ENCODE peak calls at places on chromosomes 6 and 20, in four cellular contexts. One of them, this sample, is unnamed.

GRCh38 chr6:41723178-41723935 is 12.1 kb downstream of the TFEB start:
- DNase-seq in GM12878: no peak
- DNase-seq in HEK293T: no peak
- DNase-seq in K562: peak; percentile 48
- DNase-seq in this sample: peak; percentile 77

GRCh38 chr6:139161169-139161568 is 26.3 kb downstream of the HECA start:
- DNase-seq in GM12878: no peak
- DNase-seq in HEK293T: no peak
- DNase-seq in K562: no peak
- DNase-seq in this sample: peak; percentile 5

GRCh38 chr20:24987244-24987643 is 5.3 kb downstream of the APMAP start:
- DNase-seq in GM12878: no peak
- DNase-seq in HEK293T: no peak
- DNase-seq in K562: no peak
- DNase-seq in this sample: peak; percentile 83

GRCh38 chr6:43457643-43458042 is 2.3 kb upstream of the DLK2 start:
- DNase-seq in GM12878: no peak
- DNase-seq in HEK293T: no peak
- DNase-seq in K562: no peak
- DNase-seq in this sample: no peak

GRCh38 chr6:27669798-27670301 is 196.9 kb upstream of the ZNF184 start:
- DNase-seq in GM12878: no peak
- DNase-seq in HEK293T: no peak
- DNase-seq in K562: peak; percentile 40
- DNase-seq in this sample: no peak

GRCh38 chr6:4958624-4959023 is 45.2 kb downstream of the RPP40 start:
- DNase-seq in GM12878: no peak
- DNase-seq in HEK293T: no peak
- DNase-seq in K562: no peak
- DNase-seq in this sample: no peak

GRCh38 chr20:40962733-40963504 is 65.7 kb upstream of the TOP1 start:
- DNase-seq in GM12878: no peak
- DNase-seq in HEK293T: peak; percentile 81
- DNase-seq in K562: peak; percentile 86
- DNase-seq in this sample: peak; percentile 72

GRCh38 chr6:46437671-46438221 is 53.5 kb downstream of the RCAN2 start:
- DNase-seq in GM12878: no peak
- DNase-seq in HEK293T: no peak
- DNase-seq in K562: no peak
- DNase-seq in this sample: no peak

GRCh38 chr6:122869437-122870024 is 80.5 kb downstream of the SMPDL3A start:
- DNase-seq in GM12878: no peak
- DNase-seq in HEK293T: peak; percentile 73
- DNase-seq in K562: peak; percentile 25
- DNase-seq in this sample: peak; percentile 53

GRCh38 chr20:49381558-49382493 is 100.6 kb downstream of the KCNB1 start:
- DNase-seq in GM12878: no peak
- DNase-seq in HEK293T: no peak
- DNase-seq in K562: no peak
- DNase-seq in this sample: no peak

GRCh38 chr6:29916741-29917140 is 25.6 kb upstream of the HLA-A start:
- DNase-seq in GM12878: no peak
- DNase-seq in HEK293T: no peak
- DNase-seq in K562: no peak
- DNase-seq in this sample: no peak

GRCh38 chr6:142900467-142900961 is 44.5 kb downstream of the HIVEP2 start:
- DNase-seq in GM12878: no peak
- DNase-seq in HEK293T: no peak
- DNase-seq in K562: no peak
- DNase-seq in this sample: no peak

GRCh38 chr6:70706491-70707123 is 38.9 kb downstream of the SMAP1 start:
- DNase-seq in GM12878: no peak
- DNase-seq in HEK293T: no peak
- DNase-seq in K562: peak; percentile 10
- DNase-seq in this sample: peak; percentile 20

GRCh38 chr6:131084982-131085381 is 21.9 kb upstream of the EPB41L2 start:
- DNase-seq in GM12878: no peak
- DNase-seq in HEK293T: no peak
- DNase-seq in K562: no peak
- DNase-seq in this sample: peak; percentile 49

GRCh38 chr6:42401605-42401935 is 50.2 kb downstream of the TRERF1 start:
- DNase-seq in GM12878: no peak
- DNase-seq in HEK293T: no peak
- DNase-seq in K562: no peak
- DNase-seq in this sample: no peak

GRCh38 chr6:158417760-158418098 is 105.5 kb downstream of the TULP4 start:
- DNase-seq in GM12878: no peak
- DNase-seq in HEK293T: no peak
- DNase-seq in K562: no peak
- DNase-seq in this sample: no peak

GRCh38 chr6:158418501-158418900 is 106.2 kb downstream of the TULP4 start:
- DNase-seq in GM12878: no peak
- DNase-seq in HEK293T: no peak
- DNase-seq in K562: no peak
- DNase-seq in this sample: no peak

GRCh38 chr6:158414900-158415299 is 102.6 kb downstream of the TULP4 start:
- DNase-seq in GM12878: no peak
- DNase-seq in HEK293T: no peak
- DNase-seq in K562: no peak
- DNase-seq in this sample: no peak

GRCh38 chr6:158415666-158416065 is 103.4 kb downstream of the TULP4 start:
- DNase-seq in GM12878: no peak
- DNase-seq in HEK293T: no peak
- DNase-seq in K562: no peak
- DNase-seq in this sample: no peak

GRCh38 chr6:158416841-158417759 is 104.8 kb downstream of the TULP4 start:
- DNase-seq in GM12878: no peak
- DNase-seq in HEK293T: no peak
- DNase-seq in K562: no peak
- DNase-seq in this sample: no peak
- TF ChIP-seq FOXK2 in GM12878: no peak
- TF ChIP-seq FOXK2 in HEK293T: no peak
- TF ChIP-seq FOXK2 in K562: no peak
- TF ChIP-seq FOXK2 in this sample: no peak

GRCh38 chr6:105603779-105604592 is 201.1 kb upstream of the PREP start:
- DNase-seq in GM12878: no peak
- DNase-seq in HEK293T: no peak
- DNase-seq in K562: no peak
- DNase-seq in this sample: no peak
- TF ChIP-seq FOXK2 in GM12878: no peak
- TF ChIP-seq FOXK2 in HEK293T: no peak
- TF ChIP-seq FOXK2 in K562: no peak
- TF ChIP-seq FOXK2 in this sample: no peak

DNA sequence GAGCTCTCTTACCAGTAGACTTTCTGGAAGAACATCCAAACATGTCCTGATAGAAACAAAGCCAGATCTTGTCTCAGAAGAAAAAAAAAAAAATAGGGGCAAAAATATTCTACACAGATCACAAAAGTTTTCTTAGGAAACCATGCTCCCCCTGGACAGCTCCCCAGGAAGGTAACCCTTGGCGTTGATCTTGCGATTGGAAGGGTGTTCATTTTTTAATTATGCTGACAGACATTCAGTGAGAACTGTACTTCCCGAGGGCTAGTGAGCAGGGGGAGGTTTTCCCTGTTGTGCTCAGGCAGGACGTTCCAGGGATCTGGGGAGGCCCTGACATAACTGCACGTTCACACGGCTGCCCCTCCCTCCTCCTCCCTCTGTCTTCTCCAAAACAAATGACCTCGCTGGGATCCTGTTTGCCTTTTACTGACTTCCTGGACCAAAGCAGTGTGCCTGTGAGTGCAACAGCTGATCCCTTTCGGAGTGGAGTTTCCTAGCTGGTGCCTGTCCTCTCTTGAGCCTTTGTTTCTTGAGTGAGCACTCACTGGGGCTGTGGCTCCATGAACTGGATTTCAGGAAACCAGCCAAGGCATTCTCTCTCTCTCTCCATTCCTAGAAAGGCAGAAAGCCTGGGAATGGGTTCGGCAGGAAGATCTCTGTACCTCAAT is 46.7 kb downstream of the MARCKS start:
- DNase-seq in GM12878: no peak
- DNase-seq in HEK293T: no peak
- DNase-seq in K562: no peak
- DNase-seq in this sample: peak; percentile 45
- TF ChIP-seq FOXK2 in GM12878: no peak
- TF ChIP-seq FOXK2 in HEK293T: no peak
- TF ChIP-seq FOXK2 in K562: no peak
- TF ChIP-seq FOXK2 in this sample: no peak

GRCh38 chr6:31126416-31127175 is 6.3 kb upstream of the CDSN start:
- DNase-seq in GM12878: no peak
- DNase-seq in HEK293T: no peak
- DNase-seq in K562: no peak
- DNase-seq in this sample: no peak

GRCh38 chr6:31125162-31125561 is 4.9 kb upstream of the CDSN start:
- DNase-seq in GM12878: no peak
- DNase-seq in HEK293T: no peak
- DNase-seq in K562: no peak
- DNase-seq in this sample: no peak

GRCh38 chr6:31128093-31128676 is 7.9 kb upstream of the CDSN start:
- DNase-seq in GM12878: peak; percentile 13
- DNase-seq in HEK293T: peak; percentile 76
- DNase-seq in K562: peak; percentile 83
- DNase-seq in this sample: peak; percentile 48

GRCh38 chr6:31122803-31123706 is 2.8 kb upstream of the CDSN start:
- DNase-seq in GM12878: no peak
- DNase-seq in HEK293T: no peak
- DNase-seq in K562: peak; percentile 61
- DNase-seq in this sample: peak; percentile 41

GRCh38 chr6:31125586-31126363 is 5.5 kb upstream of the CDSN start:
- DNase-seq in GM12878: no peak
- DNase-seq in HEK293T: no peak
- DNase-seq in K562: no peak
- DNase-seq in this sample: no peak
- TF ChIP-seq FOXK2 in GM12878: no peak
- TF ChIP-seq FOXK2 in HEK293T: no peak
- TF ChIP-seq FOXK2 in K562: no peak
- TF ChIP-seq FOXK2 in this sample: no peak

GRCh38 chr6:44554901-44555300 is 167.4 kb downstream of the CDC5L start:
- DNase-seq in GM12878: no peak
- DNase-seq in HEK293T: no peak
- DNase-seq in K562: no peak
- DNase-seq in this sample: no peak
- TF ChIP-seq FOXK2 in GM12878: no peak
- TF ChIP-seq FOXK2 in HEK293T: no peak
- TF ChIP-seq FOXK2 in K562: no peak
- TF ChIP-seq FOXK2 in this sample: no peak

This sample was measured in HepG2.